ENCODE peak calls at places on chromosomes 11 and 22, in eight cellular contexts. D is neural crest cell; O is stimulated activated CD4-positive, alpha-beta T cell treated with anti-CD3 and anti-CD28 coated beads, Interleukin-1b, Interleukin-23, amount 100 ng/mL, for 48 hours; U is RPMI8226; Z is left kidney; C is activated effector memory CD4-positive, alpha-beta T cell treated with Interleukin-2 at 50 U/mL for 16 hours; J is amniotic stem cell; V is pancreas. Q is an unnamed sample.
A peak's percentile ranks its signal among the peaks of the same experiment; 100 is the strongest.

GRCh38 chr22:19637405-19638281 is 76.7 kb upstream of the SEPTIN5 start:
- DNase-seq in C (no peak), U (no peak), V (no peak), D (no peak), O (no peak), J (no peak), Z (no peak), Q (no peak)

GRCh38 chr22:31344369-31345330 is 1.5 kb downstream of the PATZ1 start:
- DNase-seq in C (no peak), D (no peak), O (peak; percentile 24), U (no peak), Z (peak; percentile 64), V (peak; percentile 50), J (no peak), Q (no peak)

GRCh38 chr22:19523240-19524169 is 705 bp downstream of the CLDN5 start:
- DNase-seq in U (no peak), Z (peak; percentile 67), O (peak; percentile 23), C (no peak), V (no peak), D (no peak), J (no peak), Q (no peak)

GRCh38 chr11:1564535-1565172 is 7.4 kb downstream of the DUSP8 start:
- DNase-seq in O (no peak), J (no peak), C (no peak), Z (peak; percentile 94), D (no peak), U (peak; percentile 75), V (peak; percentile 83), Q (no peak)

GRCh38 chr22:46578824-46579561 is 41.2 kb upstream of the GRAMD4 start:
- DNase-seq in D (no peak), V (peak; percentile 75), C (no peak), O (no peak), J (no peak), Z (no peak), U (no peak), Q (no peak)

GRCh38 chr22:22687638-22688500 is 43.5 kb downstream of the GGTLC2 start:
- DNase-seq in D (peak; percentile 24), U (peak; percentile 16), C (no peak), Z (peak; percentile 77), V (no peak), J (peak; percentile 47), O (peak; percentile 11), Q (no peak)

GRCh38 chr22:46593996-46594946 is 25.9 kb upstream of the GRAMD4 start:
- DNase-seq in V (no peak), Z (no peak), O (no peak), J (no peak), D (no peak), U (no peak), C (no peak), Q (no peak)

GRCh38 chr11:63829823-63830489 is 9.0 kb upstream of the MARK2 start:
- DNase-seq in O (no peak), C (no peak), D (peak; percentile 29), J (no peak), V (no peak), Z (peak; percentile 82), U (peak; percentile 34), Q (no peak)

GRCh38 chr11:128809128-128809527 is 58.0 kb downstream of the KCNJ1 start:
- DNase-seq in O (no peak), U (no peak), D (no peak), J (no peak), Z (no peak), V (no peak), C (no peak), Q (no peak)

GRCh38 chr11:66429983-66430602 is 8.6 kb downstream of the MRPL11 start:
- DNase-seq in D (peak; percentile 82), U (peak; percentile 85), O (peak; percentile 78), C (peak; percentile 48), Z (peak; percentile 79), J (peak; percentile 54), V (peak; percentile 50), Q (peak; percentile 19)

GRCh38 chr11:79094601-79095000 is 346.2 kb downstream of the TENM4 start:
- DNase-seq in V (no peak), O (no peak), C (no peak), U (no peak), J (no peak), D (no peak), Z (peak; percentile 96), Q (no peak)

GRCh38 chr11:66417000-66417399 is 3.8 kb upstream of the NPAS4 start:
- DNase-seq in O (no peak), Z (no peak), V (no peak), C (no peak), D (no peak), J (no peak), U (no peak), Q (no peak)

GRCh38 chr11:79253280-79253679 is 187.6 kb downstream of the TENM4 start:
- DNase-seq in Z (no peak), J (no peak), C (no peak), U (no peak), V (no peak), D (no peak), O (no peak), Q (no peak)

GRCh38 chr11:90134420-90135003 is at the start of gene NAALAD2:
- DNase-seq in O (no peak), C (no peak), U (no peak), J (no peak), Z (peak; percentile 91), V (peak; percentile 16), D (peak; percentile 63), Q (no peak)

GRCh38 chr11:121389651-121390050 is 62.5 kb upstream of the SORL1 start:
- DNase-seq in O (no peak), J (no peak), D (peak; percentile 6), U (no peak), V (no peak), C (no peak), Z (peak; percentile 32), Q (no peak)